ENCODE peak calls at places on chromosomes 1 and 21, in seven cellular contexts. One of them, this sample, is unnamed.
A peak's percentile ranks its signal among the peaks of the same experiment; 100 is the strongest.

GRCh38 chr1:1000357-1001056 is 610 bp upstream of the HES4 start:
- DNase-seq in heart right ventricle: peak; percentile 85
- DNase-seq in heart left ventricle: peak; percentile 85
- DNase-seq in CD8-positive, alpha-beta memory T cell: peak; percentile 74
- DNase-seq in small intestine: no peak
- DNase-seq in HCT116: peak; percentile 87
- DNase-seq in right cardiac atrium: peak; percentile 87
- DNase-seq in this sample: no peak

GRCh38 chr1:35666916-35667315 is 25.6 kb upstream of the PSMB2 start:
- DNase-seq in heart left ventricle: no peak
- DNase-seq in heart right ventricle: no peak
- DNase-seq in small intestine: no peak
- DNase-seq in CD8-positive, alpha-beta memory T cell: no peak
- DNase-seq in HCT116: no peak
- DNase-seq in right cardiac atrium: no peak
- DNase-seq in this sample: no peak

GRCh38 chr1:3009021-3009420 is 12.2 kb upstream of the ACTRT2 start:
- DNase-seq in heart right ventricle: no peak
- DNase-seq in heart left ventricle: no peak
- DNase-seq in HCT116: no peak
- DNase-seq in right cardiac atrium: no peak
- DNase-seq in small intestine: no peak
- DNase-seq in CD8-positive, alpha-beta memory T cell: no peak
- DNase-seq in this sample: no peak

GRCh38 chr1:244920911-244921310 is 56.6 kb upstream of the HNRNPU start:
- DNase-seq in heart right ventricle: peak; percentile 11
- DNase-seq in right cardiac atrium: no peak
- DNase-seq in CD8-positive, alpha-beta memory T cell: no peak
- DNase-seq in heart left ventricle: no peak
- DNase-seq in HCT116: no peak
- DNase-seq in small intestine: no peak
- DNase-seq in this sample: no peak

GRCh38 chr1:26471201-26471497 is 1.1 kb upstream of the HMGN2 start:
- DNase-seq in HCT116: no peak
- DNase-seq in heart left ventricle: no peak
- DNase-seq in small intestine: no peak
- DNase-seq in CD8-positive, alpha-beta memory T cell: no peak
- DNase-seq in heart right ventricle: no peak
- DNase-seq in right cardiac atrium: no peak
- DNase-seq in this sample: no peak

GRCh38 chr21:45930231-45930760 is 51.3 kb upstream of the COL6A1 start:
- DNase-seq in HCT116: no peak
- DNase-seq in right cardiac atrium: no peak
- DNase-seq in heart right ventricle: no peak
- DNase-seq in CD8-positive, alpha-beta memory T cell: no peak
- DNase-seq in heart left ventricle: peak; percentile 10
- DNase-seq in small intestine: no peak
- DNase-seq in this sample: no peak

GRCh38 chr1:176878750-176879536 is 285.6 kb downstream of the ASTN1 start:
- DNase-seq in HCT116: no peak
- DNase-seq in heart right ventricle: no peak
- DNase-seq in small intestine: no peak
- DNase-seq in heart left ventricle: no peak
- DNase-seq in CD8-positive, alpha-beta memory T cell: no peak
- DNase-seq in right cardiac atrium: no peak
- DNase-seq in this sample: no peak

GRCh38 chr1:239810071-239810481 is 281.6 kb upstream of the FMN2 start:
- DNase-seq in CD8-positive, alpha-beta memory T cell: no peak
- DNase-seq in heart right ventricle: no peak
- DNase-seq in heart left ventricle: no peak
- DNase-seq in HCT116: no peak
- DNase-seq in right cardiac atrium: no peak
- DNase-seq in small intestine: no peak
- DNase-seq in this sample: no peak

GRCh38 chr1:121519042-121519755 is 334.4 kb downstream of the SRGAP2C start:
- DNase-seq in small intestine: peak; percentile 81
- DNase-seq in heart right ventricle: peak; percentile 23
- DNase-seq in CD8-positive, alpha-beta memory T cell: peak; percentile 81
- DNase-seq in HCT116: peak; percentile 26
- DNase-seq in heart left ventricle: peak; percentile 58
- DNase-seq in right cardiac atrium: peak; percentile 47
- DNase-seq in this sample: no peak

GRCh38 chr1:212782422-212783154 is 9.0 kb downstream of the NSL1 start:
- DNase-seq in small intestine: no peak
- DNase-seq in right cardiac atrium: no peak
- DNase-seq in CD8-positive, alpha-beta memory T cell: peak; percentile 6
- DNase-seq in heart left ventricle: no peak
- DNase-seq in HCT116: no peak
- DNase-seq in heart right ventricle: no peak
- DNase-seq in this sample: no peak

GRCh38 chr1:3067301-3067670 is 1.7 kb upstream of the PRDM16 start:
- DNase-seq in small intestine: peak; percentile 33
- DNase-seq in heart left ventricle: no peak
- DNase-seq in heart right ventricle: no peak
- DNase-seq in CD8-positive, alpha-beta memory T cell: no peak
- DNase-seq in right cardiac atrium: peak; percentile 15
- DNase-seq in HCT116: no peak
- DNase-seq in this sample: no peak

GRCh38 chr1:41547336-41547735 is 62.9 kb upstream of the EDN2 start:
- DNase-seq in right cardiac atrium: no peak
- DNase-seq in CD8-positive, alpha-beta memory T cell: no peak
- DNase-seq in HCT116: no peak
- DNase-seq in small intestine: no peak
- DNase-seq in heart left ventricle: no peak
- DNase-seq in heart right ventricle: no peak
- DNase-seq in this sample: no peak

GRCh38 chr1:223161321-223161720 is 18.3 kb upstream of the TLR5 start:
- DNase-seq in CD8-positive, alpha-beta memory T cell: no peak
- DNase-seq in heart left ventricle: no peak
- DNase-seq in right cardiac atrium: no peak
- DNase-seq in small intestine: no peak
- DNase-seq in heart right ventricle: no peak
- DNase-seq in HCT116: no peak
- DNase-seq in this sample: no peak

GRCh38 chr1:51877434-51878306 is 857 bp downstream of the NRDC start:
- DNase-seq in heart left ventricle: no peak
- DNase-seq in right cardiac atrium: no peak
- DNase-seq in HCT116: no peak
- DNase-seq in small intestine: peak; percentile 37
- DNase-seq in CD8-positive, alpha-beta memory T cell: no peak
- DNase-seq in heart right ventricle: no peak
- DNase-seq in this sample: no peak

GRCh38 chr1:103517380-103518047 is 8.0 kb upstream of the RNPC3 start:
- DNase-seq in heart left ventricle: no peak
- DNase-seq in right cardiac atrium: no peak
- DNase-seq in heart right ventricle: no peak
- DNase-seq in small intestine: no peak
- DNase-seq in HCT116: no peak
- DNase-seq in CD8-positive, alpha-beta memory T cell: no peak
- DNase-seq in this sample: no peak

GRCh38 chr1:226631229-226632000 is 82.9 kb downstream of the STUM start:
- DNase-seq in CD8-positive, alpha-beta memory T cell: no peak
- DNase-seq in HCT116: no peak
- DNase-seq in heart left ventricle: no peak
- DNase-seq in right cardiac atrium: no peak
- DNase-seq in small intestine: no peak
- DNase-seq in heart right ventricle: no peak
- DNase-seq in this sample: no peak

GRCh38 chr1:89887270-89887669 is 66.4 kb downstream of the LRRC8D start:
- DNase-seq in right cardiac atrium: no peak
- DNase-seq in CD8-positive, alpha-beta memory T cell: no peak
- DNase-seq in small intestine: peak; percentile 56
- DNase-seq in HCT116: no peak
- DNase-seq in heart left ventricle: no peak
- DNase-seq in heart right ventricle: no peak
- DNase-seq in this sample: no peak

GRCh38 chr1:3898994-3899775 is 887 bp downstream of the C1orf174 start:
- DNase-seq in HCT116: no peak
- DNase-seq in right cardiac atrium: no peak
- DNase-seq in small intestine: peak; percentile 21
- DNase-seq in CD8-positive, alpha-beta memory T cell: no peak
- DNase-seq in heart right ventricle: no peak
- DNase-seq in heart left ventricle: no peak
- DNase-seq in this sample: no peak

GRCh38 chr1:197912739-197913494 is 4.3 kb upstream of the LHX9 start:
- DNase-seq in HCT116: no peak
- DNase-seq in heart left ventricle: no peak
- DNase-seq in CD8-positive, alpha-beta memory T cell: no peak
- DNase-seq in small intestine: no peak
- DNase-seq in right cardiac atrium: no peak
- DNase-seq in heart right ventricle: no peak
- DNase-seq in this sample: no peak

GRCh38 chr1:197913495-197914276 is 3.5 kb upstream of the LHX9 start:
- DNase-seq in HCT116: no peak
- DNase-seq in heart left ventricle: no peak
- DNase-seq in CD8-positive, alpha-beta memory T cell: no peak
- DNase-seq in small intestine: no peak
- DNase-seq in right cardiac atrium: no peak
- DNase-seq in heart right ventricle: no peak
- DNase-seq in this sample: no peak

GRCh38 chr1:197915797-197916686 is 1.1 kb upstream of the LHX9 start:
- DNase-seq in HCT116: peak; percentile 53
- DNase-seq in small intestine: peak; percentile 46
- DNase-seq in CD8-positive, alpha-beta memory T cell: no peak
- DNase-seq in right cardiac atrium: peak; percentile 75
- DNase-seq in heart left ventricle: peak; percentile 69
- DNase-seq in heart right ventricle: peak; percentile 25
- DNase-seq in this sample: no peak

GRCh38 chr1:197915217-197915616 is 2.0 kb upstream of the LHX9 start:
- DNase-seq in heart right ventricle: no peak
- DNase-seq in heart left ventricle: no peak
- DNase-seq in right cardiac atrium: no peak
- DNase-seq in small intestine: no peak
- DNase-seq in HCT116: no peak
- DNase-seq in CD8-positive, alpha-beta memory T cell: no peak
- DNase-seq in this sample: no peak

GRCh38 chr1:197914510-197914909 is 2.7 kb upstream of the LHX9 start:
- DNase-seq in right cardiac atrium: no peak
- DNase-seq in heart left ventricle: peak; percentile 43
- DNase-seq in HCT116: no peak
- DNase-seq in CD8-positive, alpha-beta memory T cell: no peak
- DNase-seq in small intestine: no peak
- DNase-seq in heart right ventricle: no peak
- DNase-seq in this sample: no peak
- H3K27me3 ChIP-seq in right cardiac atrium: peaks cover 2% of the 10 kb centered on the region
- H3K27me3 ChIP-seq in heart left ventricle: peaks cover 83% of the 10 kb centered on the region
- H3K27me3 ChIP-seq in HCT116: no peaks in the 10 kb centered on the region
- H3K27me3 ChIP-seq in CD8-positive, alpha-beta memory T cell: peaks cover 96% of the 10 kb centered on the region
- H3K27me3 ChIP-seq in small intestine: peaks cover 84% of the 10 kb centered on the region
- H3K27me3 ChIP-seq in heart right ventricle: peaks cover 100% of the 10 kb centered on the region
- H3K27me3 ChIP-seq in this sample: peaks cover 99% of the 10 kb centered on the region

DNA sequence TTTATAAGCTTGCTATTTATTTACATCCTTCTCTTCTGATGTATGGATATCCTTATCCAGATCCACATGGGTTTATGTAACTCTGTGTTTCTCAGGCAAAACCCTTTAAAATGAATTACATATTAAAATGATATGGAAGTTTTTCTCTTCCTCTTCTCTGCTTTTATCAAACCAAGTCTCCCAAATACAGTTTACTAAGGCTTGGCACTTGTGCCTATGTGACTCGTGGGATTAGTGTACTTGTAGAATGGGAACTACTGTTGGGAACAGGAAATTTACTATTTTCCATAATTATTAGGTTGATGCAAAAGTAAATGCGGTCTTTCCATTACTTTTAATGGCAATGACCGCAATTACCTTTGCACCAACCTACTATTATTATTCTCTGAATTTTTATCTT is 14.8 kb downstream of the SIM2 start:
- DNase-seq in CD8-positive, alpha-beta memory T cell: no peak
- DNase-seq in right cardiac atrium: no peak
- DNase-seq in heart left ventricle: no peak
- DNase-seq in heart right ventricle: no peak
- DNase-seq in small intestine: no peak
- DNase-seq in HCT116: no peak
- DNase-seq in this sample: no peak
- H3K27me3 ChIP-seq in CD8-positive, alpha-beta memory T cell: peaks cover 36% of the 10 kb centered on the region
- H3K27me3 ChIP-seq in right cardiac atrium: peaks cover 6% of the 10 kb centered on the region
- H3K27me3 ChIP-seq in heart left ventricle: peaks cover 32% of the 10 kb centered on the region
- H3K27me3 ChIP-seq in heart right ventricle: peaks cover 99% of the 10 kb centered on the region
- H3K27me3 ChIP-seq in small intestine: peaks cover 25% of the 10 kb centered on the region
- H3K27me3 ChIP-seq in HCT116: no peaks in the 10 kb centered on the region
- H3K27me3 ChIP-seq in this sample: peaks cover 33% of the 10 kb centered on the region

GRCh38 chr1:202700061-202700460 is 10.2 kb downstream of the SYT2 start:
- DNase-seq in small intestine: no peak
- DNase-seq in heart left ventricle: no peak
- DNase-seq in HCT116: no peak
- DNase-seq in right cardiac atrium: no peak
- DNase-seq in heart right ventricle: no peak
- DNase-seq in CD8-positive, alpha-beta memory T cell: no peak
- DNase-seq in this sample: no peak
- H3K27me3 ChIP-seq in small intestine: peaks cover 7% of the 10 kb centered on the region
- H3K27me3 ChIP-seq in heart left ventricle: no peaks in the 10 kb centered on the region
- H3K27me3 ChIP-seq in HCT116: peaks cover 87% of the 10 kb centered on the region
- H3K27me3 ChIP-seq in right cardiac atrium: no peaks in the 10 kb centered on the region
- H3K27me3 ChIP-seq in heart right ventricle: peaks cover 63% of the 10 kb centered on the region
- H3K27me3 ChIP-seq in CD8-positive, alpha-beta memory T cell: peaks cover 16% of the 10 kb centered on the region
- H3K27me3 ChIP-seq in this sample: peaks cover 5% of the 10 kb centered on the region

GRCh38 chr1:147080013-147080661 is 92.1 kb downstream of the PRKAB2 start:
- DNase-seq in HCT116: no peak
- DNase-seq in CD8-positive, alpha-beta memory T cell: no peak
- DNase-seq in small intestine: no peak
- DNase-seq in heart left ventricle: no peak
- DNase-seq in right cardiac atrium: no peak
- DNase-seq in heart right ventricle: no peak
- DNase-seq in this sample: no peak

GRCh38 chr1:147078606-147079399 is 93.5 kb downstream of the PRKAB2 start:
- DNase-seq in right cardiac atrium: no peak
- DNase-seq in HCT116: no peak
- DNase-seq in heart left ventricle: no peak
- DNase-seq in CD8-positive, alpha-beta memory T cell: no peak
- DNase-seq in heart right ventricle: no peak
- DNase-seq in small intestine: no peak
- DNase-seq in this sample: no peak

GRCh38 chr1:147077936-147078605 is 94.2 kb downstream of the PRKAB2 start:
- DNase-seq in HCT116: no peak
- DNase-seq in small intestine: no peak
- DNase-seq in heart left ventricle: no peak
- DNase-seq in heart right ventricle: no peak
- DNase-seq in right cardiac atrium: no peak
- DNase-seq in CD8-positive, alpha-beta memory T cell: no peak
- DNase-seq in this sample: no peak

GRCh38 chr1:147080671-147081394 is 91.4 kb downstream of the PRKAB2 start:
- DNase-seq in HCT116: no peak
- DNase-seq in CD8-positive, alpha-beta memory T cell: no peak
- DNase-seq in right cardiac atrium: no peak
- DNase-seq in small intestine: no peak
- DNase-seq in heart left ventricle: no peak
- DNase-seq in heart right ventricle: no peak
- DNase-seq in this sample: no peak

DNA sequence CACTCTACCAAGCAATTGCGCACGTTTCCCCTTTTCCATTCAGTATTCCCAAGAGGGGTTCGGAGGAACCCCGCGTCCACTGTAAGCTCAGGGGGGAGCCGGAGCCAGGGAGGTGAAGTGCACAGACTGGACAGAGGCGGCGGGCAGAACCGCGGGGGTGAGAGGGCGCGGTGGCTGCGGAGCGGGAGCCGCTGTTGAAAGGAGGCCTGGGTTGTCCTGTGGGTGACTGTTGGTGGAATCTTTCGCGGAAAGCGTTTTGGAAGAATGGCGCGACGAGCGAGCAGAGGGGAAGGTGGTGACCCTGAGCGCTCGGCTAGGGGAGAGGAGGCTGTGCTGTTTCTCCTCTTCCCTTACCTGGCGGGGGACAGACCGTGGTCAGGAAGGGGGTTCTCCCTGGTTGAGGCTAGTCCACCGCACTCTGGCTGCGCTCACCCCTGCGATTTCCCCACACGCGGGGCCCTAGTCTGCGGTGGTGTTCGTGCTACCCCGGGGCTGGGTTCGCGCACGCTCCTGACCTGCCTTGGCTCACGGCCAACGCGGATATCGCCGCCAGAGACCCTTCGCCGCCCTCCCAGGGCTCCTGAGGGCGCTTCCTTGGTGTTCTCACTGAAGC is 92.8 kb downstream of the PRKAB2 start:
- DNase-seq in right cardiac atrium: no peak
- DNase-seq in heart left ventricle: no peak
- DNase-seq in HCT116: no peak
- DNase-seq in small intestine: no peak
- DNase-seq in heart right ventricle: no peak
- DNase-seq in CD8-positive, alpha-beta memory T cell: no peak
- DNase-seq in this sample: no peak
- H3K27me3 ChIP-seq in right cardiac atrium: peaks cover 3% of the 10 kb centered on the region
- H3K27me3 ChIP-seq in heart left ventricle: peaks cover 41% of the 10 kb centered on the region
- H3K27me3 ChIP-seq in HCT116: peaks cover 14% of the 10 kb centered on the region
- H3K27me3 ChIP-seq in small intestine: peaks cover 49% of the 10 kb centered on the region
- H3K27me3 ChIP-seq in heart right ventricle: peaks cover 95% of the 10 kb centered on the region
- H3K27me3 ChIP-seq in CD8-positive, alpha-beta memory T cell: peaks cover 43% of the 10 kb centered on the region
- H3K27me3 ChIP-seq in this sample: peaks cover 68% of the 10 kb centered on the region